ENCODE peak calls at places on chromosome 17, in four cellular contexts. One of them, this sample, is unnamed. For H3K27me3 and H3K4me1, the result is how much of the 10 kb centered on the place peaks cover.

GRCh38 chr17:70184770-70185169 is 15.4 kb downstream of the KCNJ2 start:
- DNase-seq in prostate gland: no peak
- DNase-seq in lung: no peak
- DNase-seq in PC-9: no peak
- DNase-seq in this sample: no peak

GRCh38 chr17:17827826-17828621 is 8.8 kb downstream of the SREBF1 start:
- DNase-seq in PC-9: no peak
- DNase-seq in lung: no peak
- DNase-seq in prostate gland: no peak
- DNase-seq in this sample: no peak

GRCh38 chr17:20095366-20096080 is 86.4 kb downstream of the SPECC1 start:
- DNase-seq in prostate gland: peak
- DNase-seq in PC-9: peak
- DNase-seq in lung: no peak
- DNase-seq in this sample: no peak

GRCh38 chr17:57899822-57900221 is 50.0 kb upstream of the MRPS23 start:
- DNase-seq in PC-9: peak
- DNase-seq in prostate gland: peak
- DNase-seq in lung: peak
- DNase-seq in this sample: no peak

GRCh38 chr17:40551091-40551873 is 14.0 kb downstream of the CCR7 start:
- DNase-seq in prostate gland: no peak
- DNase-seq in PC-9: no peak
- DNase-seq in lung: peak
- DNase-seq in this sample: no peak

GRCh38 chr17:39666601-39667261 is 1.5 kb upstream of the PNMT start:
- DNase-seq in PC-9: peak
- DNase-seq in prostate gland: no peak
- DNase-seq in lung: no peak
- DNase-seq in this sample: no peak

GRCh38 chr17:62653002-62653830 is 25.7 kb downstream of the MRC2 start:
- DNase-seq in PC-9: peak
- DNase-seq in lung: peak
- DNase-seq in prostate gland: no peak
- DNase-seq in this sample: peak

GRCh38 chr17:57956311-57957119 is 1.3 kb upstream of the CUEDC1 start:
- DNase-seq in prostate gland: no peak
- DNase-seq in lung: no peak
- DNase-seq in PC-9: no peak
- DNase-seq in this sample: peak

GRCh38 chr17:7184091-7184488 is 4.9 kb upstream of the ASGR1 start:
- DNase-seq in PC-9: no peak
- DNase-seq in lung: peak
- DNase-seq in prostate gland: peak
- DNase-seq in this sample: no peak

GRCh38 chr17:73109603-73110002 is 17.1 kb upstream of the SLC39A11 start:
- DNase-seq in PC-9: no peak
- DNase-seq in lung: no peak
- DNase-seq in prostate gland: no peak
- DNase-seq in this sample: no peak

GRCh38 chr17:2883544-2884203 is 87.4 kb downstream of the RAP1GAP2 start:
- DNase-seq in lung: no peak
- DNase-seq in prostate gland: no peak
- DNase-seq in PC-9: peak
- DNase-seq in this sample: no peak

GRCh38 chr17:28618464-28618863 is 4.5 kb upstream of the RSKR start:
- DNase-seq in prostate gland: no peak
- DNase-seq in lung: no peak
- DNase-seq in PC-9: no peak
- DNase-seq in this sample: no peak

GRCh38 chr17:30323895-30324319 is 9.9 kb downstream of the TMIGD1 start:
- DNase-seq in lung: no peak
- DNase-seq in PC-9: no peak
- DNase-seq in prostate gland: no peak
- DNase-seq in this sample: peak

GRCh38 chr17:48563385-48563838 is 14.7 kb downstream of the HOXB4 start:
- DNase-seq in lung: no peak
- DNase-seq in PC-9: no peak
- DNase-seq in prostate gland: no peak
- DNase-seq in this sample: no peak

GRCh38 chr17:17493249-17493985 is 2.8 kb downstream of the RASD1 start:
- DNase-seq in lung: no peak
- DNase-seq in PC-9: no peak
- DNase-seq in prostate gland: peak
- DNase-seq in this sample: no peak

GRCh38 chr17:76709077-76709950 is 1.5 kb downstream of the MXRA7 start:
- DNase-seq in prostate gland: peak
- DNase-seq in lung: peak
- DNase-seq in PC-9: no peak
- DNase-seq in this sample: no peak

GRCh38 chr17:74089869-74090464 is 113.5 kb upstream of the RPL38 start:
- DNase-seq in lung: peak
- DNase-seq in PC-9: peak
- DNase-seq in prostate gland: peak
- DNase-seq in this sample: peak

GRCh38 chr17:22512506-22512905 is 820.2 kb downstream of the KCNJ18 start:
- DNase-seq in PC-9: no peak
- DNase-seq in prostate gland: no peak
- DNase-seq in lung: no peak
- DNase-seq in this sample: no peak

GRCh38 chr17:6061290-6061689 is 8.9 kb upstream of the WSCD1 start:
- DNase-seq in lung: no peak
- DNase-seq in prostate gland: no peak
- DNase-seq in PC-9: no peak
- DNase-seq in this sample: no peak

GRCh38 chr17:31830971-31831755 is 27.9 kb downstream of the COPRS start:
- DNase-seq in lung: no peak
- DNase-seq in prostate gland: no peak
- DNase-seq in PC-9: no peak
- DNase-seq in this sample: no peak

GRCh38 chr17:2043785-2044184 is 2.0 kb downstream of the OVCA2 start:
- DNase-seq in lung: no peak
- DNase-seq in prostate gland: no peak
- DNase-seq in PC-9: peak
- DNase-seq in this sample: no peak

GRCh38 chr17:43810226-43810715 is 22.7 kb downstream of the MPP3 start:
- DNase-seq in prostate gland: no peak
- DNase-seq in PC-9: no peak
- DNase-seq in lung: no peak
- DNase-seq in this sample: no peak

GRCh38 chr17:7969434-7969833 is 33.0 kb upstream of the GUCY2D start:
- DNase-seq in PC-9: no peak
- DNase-seq in lung: no peak
- DNase-seq in prostate gland: no peak
- DNase-seq in this sample: no peak

GRCh38 chr17:4919511-4920047 is 12.5 kb upstream of the GP1BA start:
- DNase-seq in lung: no peak
- DNase-seq in prostate gland: no peak
- DNase-seq in PC-9: no peak
- DNase-seq in this sample: no peak

GRCh38 chr17:59154335-59154720 is 658 bp downstream of the SKA2 start:
- DNase-seq in lung: peak
- DNase-seq in prostate gland: peak
- DNase-seq in PC-9: peak
- DNase-seq in this sample: no peak

GRCh38 chr17:2289878-2290478 is 13.6 kb downstream of the SMG6 start:
- DNase-seq in PC-9: no peak
- DNase-seq in prostate gland: no peak
- DNase-seq in lung: no peak
- DNase-seq in this sample: no peak

GRCh38 chr17:1460233-1460632 is 4.2 kb upstream of the CRK start:
- DNase-seq in lung: peak
- DNase-seq in prostate gland: peak
- DNase-seq in PC-9: peak
- DNase-seq in this sample: no peak

GRCh38 chr17:4082136-4082924 is 60.5 kb downstream of the ZZEF1 start:
- DNase-seq in lung: no peak
- DNase-seq in prostate gland: no peak
- DNase-seq in PC-9: no peak
- DNase-seq in this sample: no peak

GRCh38 chr17:74682442-74683190 is 30.1 kb downstream of the CD300LF start:
- DNase-seq in prostate gland: no peak
- DNase-seq in lung: no peak
- DNase-seq in PC-9: no peak
- DNase-seq in this sample: no peak

GRCh38 chr17:8223356-8224063 is 13.1 kb upstream of the AURKB start:
- DNase-seq in lung: peak
- DNase-seq in prostate gland: peak
- DNase-seq in PC-9: peak
- DNase-seq in this sample: no peak

DNA sequence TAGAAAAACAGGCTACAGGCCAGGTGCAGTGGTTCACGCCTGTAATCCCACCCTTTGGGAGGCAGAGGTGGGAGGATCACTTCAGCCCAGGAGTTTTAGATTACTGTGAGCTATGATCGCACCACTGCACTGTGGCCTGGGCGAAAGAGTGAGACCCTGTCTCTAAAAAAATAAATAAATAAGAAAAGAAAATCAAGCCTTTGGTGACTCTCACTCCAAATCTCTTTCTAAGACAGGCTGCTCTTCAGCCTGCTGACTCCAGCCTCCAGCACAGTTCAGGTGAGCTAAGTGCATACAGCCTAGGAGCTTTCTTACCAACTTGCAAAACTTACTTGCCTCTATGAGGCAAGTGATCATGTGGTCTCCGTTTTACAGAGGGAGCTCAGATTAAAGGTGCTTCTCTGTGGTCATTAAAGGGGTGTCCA is 1.1 kb downstream of the ABCC3 start:
- DNase-seq in PC-9: no peak
- DNase-seq in prostate gland: no peak
- DNase-seq in lung: no peak
- DNase-seq in this sample: no peak
- H3K4me3 ChIP-seq in PC-9: peak
- H3K4me3 ChIP-seq in prostate gland: peak
- H3K4me3 ChIP-seq in lung: no peak
- H3K4me3 ChIP-seq in this sample: no peak

DNA sequence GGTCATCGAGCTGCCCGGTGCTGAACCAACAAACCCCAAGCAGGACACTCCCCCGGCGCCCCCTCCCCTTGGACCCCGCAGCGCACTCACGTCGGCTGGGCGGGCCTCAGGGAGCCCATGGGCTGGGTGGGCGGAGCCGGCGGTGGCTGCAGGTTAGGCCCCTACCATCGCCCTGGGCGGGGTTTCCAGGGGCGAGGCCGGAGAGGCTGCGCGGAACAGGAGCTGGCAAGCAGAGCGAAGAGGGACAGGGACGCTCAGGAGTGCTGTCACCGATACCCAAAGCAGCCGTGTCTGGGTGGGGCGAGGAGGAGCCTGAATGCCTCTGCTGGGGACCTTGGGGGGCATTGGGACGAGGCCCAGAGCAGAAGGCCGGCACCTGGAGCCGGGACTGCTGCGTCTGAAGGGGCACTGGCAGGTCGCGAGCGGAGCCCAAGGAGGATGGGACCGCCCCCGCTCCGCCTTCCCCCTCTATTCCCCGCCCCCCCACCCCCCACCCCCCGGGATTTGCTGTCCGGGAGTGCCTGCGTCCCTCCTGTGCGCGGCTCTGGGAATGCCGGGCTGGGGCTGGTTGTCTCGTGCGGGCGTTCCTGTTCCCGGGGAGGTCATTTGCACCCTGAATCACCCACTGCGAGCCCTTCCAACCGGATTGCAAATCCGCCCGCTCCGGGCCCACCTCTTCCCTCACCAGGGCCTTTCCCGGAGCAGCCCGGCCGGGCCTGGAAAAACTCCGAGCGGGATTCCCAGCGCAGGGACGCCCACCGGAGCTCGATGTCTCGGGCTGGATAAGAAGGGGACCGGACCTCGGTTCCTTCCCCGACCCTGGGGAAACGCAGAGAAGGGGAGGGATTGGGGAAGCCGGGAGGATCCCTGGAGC is 902 bp downstream of the ARHGAP27 start:
- DNase-seq in lung: peak
- DNase-seq in prostate gland: peak
- DNase-seq in PC-9: peak
- DNase-seq in this sample: peak
- H3K27me3 ChIP-seq in lung: under half
- H3K27me3 ChIP-seq in prostate gland: under half
- H3K27me3 ChIP-seq in PC-9: under half
- H3K27me3 ChIP-seq in this sample: under half

GRCh38 chr17:69082696-69083095 is 22.0 kb upstream of the ABCA9 start:
- DNase-seq in prostate gland: no peak
- DNase-seq in PC-9: no peak
- DNase-seq in lung: no peak
- DNase-seq in this sample: no peak
- H3K4me1 ChIP-seq in prostate gland: under half
- H3K4me1 ChIP-seq in PC-9: under half
- H3K4me1 ChIP-seq in lung: under half
- H3K4me1 ChIP-seq in this sample: under half

GRCh38 chr17:55729484-55729883 is 6.8 kb upstream of the TMEM100 start:
- DNase-seq in PC-9: no peak
- DNase-seq in lung: no peak
- DNase-seq in prostate gland: no peak
- DNase-seq in this sample: no peak

GRCh38 chr17:55731586-55732250 is 9.1 kb upstream of the TMEM100 start:
- DNase-seq in PC-9: no peak
- DNase-seq in lung: no peak
- DNase-seq in prostate gland: no peak
- DNase-seq in this sample: no peak

GRCh38 chr17:55730808-55731207 is 8.1 kb upstream of the TMEM100 start:
- DNase-seq in PC-9: no peak
- DNase-seq in prostate gland: no peak
- DNase-seq in lung: no peak
- DNase-seq in this sample: no peak

GRCh38 chr17:55728833-55729232 is 6.2 kb upstream of the TMEM100 start:
- DNase-seq in prostate gland: peak
- DNase-seq in lung: no peak
- DNase-seq in PC-9: no peak
- DNase-seq in this sample: no peak

GRCh38 chr17:55730380-55730779 is 7.7 kb upstream of the TMEM100 start:
- DNase-seq in prostate gland: no peak
- DNase-seq in PC-9: no peak
- DNase-seq in lung: no peak
- DNase-seq in this sample: no peak
- H3K4me3 ChIP-seq in prostate gland: no peak
- H3K4me3 ChIP-seq in PC-9: no peak
- H3K4me3 ChIP-seq in lung: no peak
- H3K4me3 ChIP-seq in this sample: no peak

GRCh38 chr17:79747508-79748295 is 17.0 kb downstream of the ENPP7 start:
- DNase-seq in lung: no peak
- DNase-seq in prostate gland: no peak
- DNase-seq in PC-9: no peak
- DNase-seq in this sample: no peak

GRCh38 chr17:79750650-79751545 is 20.2 kb downstream of the ENPP7 start:
- DNase-seq in PC-9: no peak
- DNase-seq in lung: no peak
- DNase-seq in prostate gland: no peak
- DNase-seq in this sample: no peak

GRCh38 chr17:79748296-79749099 is 17.8 kb downstream of the ENPP7 start:
- DNase-seq in PC-9: no peak
- DNase-seq in lung: no peak
- DNase-seq in prostate gland: no peak
- DNase-seq in this sample: no peak

GRCh38 chr17:79749958-79750357 is 19.2 kb downstream of the ENPP7 start:
- DNase-seq in prostate gland: no peak
- DNase-seq in lung: no peak
- DNase-seq in PC-9: no peak
- DNase-seq in this sample: no peak

GRCh38 chr17:79749156-79749815 is 18.5 kb downstream of the ENPP7 start:
- DNase-seq in lung: no peak
- DNase-seq in prostate gland: no peak
- DNase-seq in PC-9: no peak
- DNase-seq in this sample: no peak
- H3K27me3 ChIP-seq in lung: under half
- H3K27me3 ChIP-seq in prostate gland: under half
- H3K27me3 ChIP-seq in PC-9: under half
- H3K27me3 ChIP-seq in this sample: under half

This sample was measured in naive thymus-derived CD4-positive, alpha-beta T cell.